ENCODE peak calls at places on chromosome 22, in four cellular contexts. D, I, J and W are unnamed samples.

GRCh38 chr22:24240381-24240780 is 4.5 kb downstream of the GGT5 start:
- DNase-seq in J (no peak), I (no peak), D (no peak), W (no peak)

GRCh38 chr22:45831394-45831793 is 145.6 kb downstream of the WNT7B start:
- DNase-seq in J (no peak), I (no peak), D (no peak), W (no peak)

GRCh38 chr22:17319541-17319940 is 49.7 kb upstream of the CECR2 start:
- DNase-seq in J (no peak), I (no peak), D (no peak), W (no peak)

GRCh38 chr22:28917747-28918543 is 34.6 kb downstream of the ZNRF3 start:
- DNase-seq in J (no peak), D (no peak), I (peak; percentile 66), W (no peak)

GRCh38 chr22:42184852-42185251 is 54.2 kb upstream of the CYP2D6 start:
- DNase-seq in D (no peak), J (no peak), I (no peak), W (no peak)

GRCh38 chr22:21970037-21970799 is 12.4 kb downstream of the TOP3B start:
- DNase-seq in J (no peak), D (no peak), I (no peak), W (no peak)

GRCh38 chr22:22720724-22721261 is 76.4 kb downstream of the GGTLC2 start:
- DNase-seq in I (no peak), D (no peak), J (peak; percentile 25), W (no peak)

GRCh38 chr22:44459041-44459440 is 39.0 kb downstream of the RTL6 start:
- DNase-seq in I (no peak), D (no peak), J (no peak), W (no peak)

GRCh38 chr22:44723801-44724200 is 21.8 kb downstream of the PRR5 start:
- DNase-seq in I (no peak), J (no peak), D (no peak), W (no peak)

GRCh38 chr22:46827072-46827780 is 64.8 kb downstream of the TBC1D22A start:
- DNase-seq in J (no peak), D (no peak), I (no peak), W (no peak)

GRCh38 chr22:30115705-30116104 is 35.4 kb downstream of the HORMAD2 start:
- DNase-seq in I (no peak), J (no peak), D (no peak), W (no peak)

GRCh38 chr22:44594951-44595350 is 96.9 kb upstream of the RTL6 start:
- DNase-seq in D (no peak), I (no peak), J (no peak), W (no peak)

GRCh38 chr22:32564170-32565001 is 89.8 kb downstream of the FBXO7 start:
- DNase-seq in I (no peak), J (no peak), D (peak; percentile 30), W (no peak)

GRCh38 chr22:23357028-23357427 is 176.7 kb downstream of the BCR start:
- DNase-seq in D (no peak), I (no peak), J (no peak), W (no peak)

GRCh38 chr22:40325315-40325714 is 21.0 kb upstream of the ADSL start:
- DNase-seq in D (no peak), I (no peak), J (no peak), W (no peak)

GRCh38 chr22:23227380-23227779 is 47.1 kb downstream of the BCR start:
- DNase-seq in J (no peak), I (no peak), D (no peak), W (no peak)

GRCh38 chr22:25475554-25476022 is 88.9 kb upstream of the GRK3 start:
- DNase-seq in I (peak; percentile 69), J (no peak), D (no peak), W (no peak)

GRCh38 chr22:46994265-46994664 is 231.8 kb downstream of the TBC1D22A start:
- DNase-seq in D (no peak), J (no peak), I (no peak), W (no peak)

GRCh38 chr22:46922037-46922436 is 159.6 kb downstream of the TBC1D22A start:
- DNase-seq in J (no peak), I (no peak), D (no peak), W (no peak)

GRCh38 chr22:27057717-27058116 is 400.3 kb downstream of the MIAT start:
- DNase-seq in D (no peak), I (no peak), J (no peak), W (no peak)

GRCh38 chr22:45881524-45881875 is 95.5 kb downstream of the WNT7B start:
- DNase-seq in J (no peak), I (no peak), D (no peak), W (no peak)

GRCh38 chr22:49849161-49850020 is 4.3 kb upstream of the ZBED4 start:
- DNase-seq in J (no peak), D (no peak), I (no peak), W (no peak)